ENCODE peak calls at places on chromosomes 13 and 19, in eight cellular contexts. U, J, Z, D, F, A, G and K are unnamed samples.

GRCh38 chr19:3604227-3604986 is 2.3 kb downstream of the TBXA2R start:
- DNase-seq in F (no peak), J (no peak), U (no peak), Z (no peak), A (no peak), D (no peak), G (no peak), K (no peak)

GRCh38 chr19:11286312-11286974 is 9.5 kb upstream of the TSPAN16 start:
- DNase-seq in F (no peak), D (no peak), Z (peak), J (no peak), G (peak), U (no peak), A (no peak), K (no peak)

GRCh38 chr13:51688937-51689336 is 104.7 kb downstream of the WDFY2 start:
- DNase-seq in J (no peak), D (no peak), U (no peak), F (no peak), Z (no peak), G (no peak), A (no peak), K (no peak)

GRCh38 chr19:5071579-5071978 is 102.7 kb downstream of the KDM4B start:
- DNase-seq in F (no peak), J (no peak), A (no peak), G (no peak), U (no peak), D (no peak), Z (no peak), K (no peak)

GRCh38 chr13:90154311-90154960 is 1193.1 kb upstream of the MIR17HG start:
- DNase-seq in A (peak), D (no peak), G (peak), F (no peak), Z (no peak), J (no peak), U (no peak), K (no peak)

GRCh38 chr19:48608798-48609263 is 2.3 kb downstream of the SPACA4 start:
- DNase-seq in J (no peak), U (no peak), Z (no peak), G (peak), A (peak), D (no peak), F (peak), K (peak)

GRCh38 chr19:38162094-38162493 is 61.9 kb downstream of the DPF1 start:
- DNase-seq in U (no peak), J (no peak), Z (no peak), D (no peak), F (no peak), A (peak), G (peak), K (no peak)

GRCh38 chr19:49752701-49753100 is 10.4 kb downstream of the TSKS start:
- DNase-seq in D (no peak), Z (no peak), J (no peak), U (no peak), F (no peak), A (no peak), G (no peak), K (no peak)

GRCh38 chr19:51448011-51448744 is 10.1 kb downstream of the SIGLEC8 start:
- DNase-seq in G (no peak), Z (no peak), A (no peak), U (no peak), J (no peak), F (no peak), D (no peak), K (no peak)

GRCh38 chr19:11577451-11578341 is at the start of gene ACP5:
- DNase-seq in A (no peak), J (no peak), Z (no peak), G (peak), U (no peak), D (no peak), F (peak), K (no peak)

GRCh38 chr19:36528921-36529518 is 949 bp upstream of the ZNF260 start:
- DNase-seq in F (peak), U (no peak), A (peak), Z (no peak), J (no peak), D (no peak), G (no peak), K (peak)

GRCh38 chr19:40458597-40458974 is 7.0 kb downstream of the BLVRB start:
- DNase-seq in U (no peak), G (no peak), F (no peak), J (no peak), Z (no peak), D (no peak), A (no peak), K (no peak)

GRCh38 chr13:101209206-101209893 is 207.0 kb downstream of the NALCN start:
- DNase-seq in A (peak), Z (no peak), F (no peak), J (no peak), G (peak), D (no peak), U (no peak), K (no peak)

GRCh38 chr19:51093510-51094345 is 11.0 kb upstream of the KLK14 start:
- DNase-seq in U (no peak), G (peak), A (no peak), J (no peak), F (no peak), Z (no peak), D (no peak), K (no peak)

GRCh38 chr19:15529774-15530372 is 21.5 kb downstream of the CYP4F22 start:
- DNase-seq in A (no peak), G (peak), J (no peak), F (no peak), U (no peak), Z (no peak), D (peak), K (no peak)

GRCh38 chr19:14901675-14902260 is 15.8 kb upstream of the OR7A17 start:
- DNase-seq in Z (no peak), G (peak), F (no peak), U (no peak), D (no peak), J (no peak), A (no peak), K (no peak)

GRCh38 chr13:47119568-47120080 is 222.8 kb upstream of the HTR2A start:
- DNase-seq in F (no peak), D (no peak), A (no peak), Z (peak), U (no peak), G (no peak), J (no peak), K (no peak)

GRCh38 chr13:29847501-29847983 is 2.9 kb downstream of the UBL3 start:
- DNase-seq in F (peak), J (no peak), Z (peak), U (no peak), G (peak), D (no peak), A (no peak), K (peak)

GRCh38 chr13:24045456-24045996 is 115.0 kb upstream of the SPATA13 start:
- DNase-seq in Z (no peak), G (no peak), U (no peak), D (no peak), F (no peak), J (no peak), A (no peak), K (no peak)

GRCh38 chr13:113123226-113124150 is 889 bp downstream of the F10 start:
- DNase-seq in Z (no peak), J (no peak), D (no peak), F (no peak), A (no peak), G (no peak), U (no peak), K (no peak)

GRCh38 chr13:100951031-100951430 is 276.4 kb upstream of the TMTC4 start:
- DNase-seq in U (no peak), A (no peak), Z (no peak), G (no peak), J (no peak), D (no peak), F (no peak), K (no peak)

GRCh38 chr13:99919132-99919531 is 52.4 kb downstream of the ZIC5 start:
- DNase-seq in D (no peak), Z (no peak), G (no peak), J (no peak), F (no peak), U (no peak), A (no peak), K (no peak)
- TF ChIP-seq CTCF in D (no peak), Z (no peak), G (no peak), J (no peak), F (no peak), U (no peak), A (no peak), K (no peak)

GRCh38 chr13:66397133-66397532 is 833.0 kb downstream of the PCDH9 start:
- DNase-seq in F (no peak), Z (no peak), A (no peak), J (no peak), D (no peak), G (no peak), U (no peak), K (no peak)

DNA sequence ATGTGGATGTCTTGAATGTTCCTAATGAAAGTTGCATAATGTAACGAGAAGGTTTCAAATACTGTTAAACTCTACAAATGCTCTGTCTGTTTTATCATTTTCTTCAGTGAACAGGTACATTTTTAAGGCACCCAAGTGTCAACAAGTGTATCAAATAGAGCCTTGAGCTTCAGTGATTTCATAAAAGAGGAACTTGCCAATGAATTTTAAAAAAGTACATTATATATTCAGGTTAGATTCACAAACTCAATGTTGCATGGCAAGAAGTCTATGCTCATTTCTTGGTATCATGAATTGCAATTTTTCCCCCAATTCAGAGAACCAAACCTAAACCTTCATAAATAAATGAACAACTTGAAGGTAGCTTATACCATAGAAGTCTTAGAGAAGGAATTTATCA is 838.8 kb downstream of the PCDH9 start:
- DNase-seq in U (no peak), F (no peak), J (no peak), G (no peak), D (no peak), A (no peak), Z (no peak), K (no peak)
- TF ChIP-seq CTCF in U (no peak), F (no peak), J (no peak), G (no peak), D (no peak), A (no peak), Z (no peak), K (no peak)

DNA sequence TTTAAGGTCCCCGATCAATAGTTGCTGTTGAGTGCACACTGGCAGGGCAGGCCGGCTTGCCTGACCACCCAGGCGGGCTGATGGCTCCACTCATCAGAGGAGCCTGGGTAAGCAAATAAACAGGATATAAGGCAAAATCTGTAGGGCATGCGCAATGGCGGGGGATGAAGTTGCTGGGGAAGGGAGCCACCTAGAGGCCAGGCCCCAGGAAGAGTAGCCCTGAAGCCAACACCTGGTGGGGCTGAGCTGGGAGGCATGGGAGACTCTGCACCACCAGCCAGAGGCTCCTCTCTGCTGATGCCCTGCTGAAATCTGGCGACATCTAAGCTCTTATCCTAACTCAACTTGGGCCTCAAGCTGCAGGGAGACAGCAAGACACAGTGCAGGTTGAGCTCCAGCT is 324.3 kb downstream of the ZNF536 start:
- DNase-seq in A (no peak), F (peak), U (no peak), G (no peak), Z (peak), J (no peak), D (no peak), K (no peak)
- TF ChIP-seq CTCF in A (no peak), F (no peak), U (peak), G (peak), Z (peak), J (peak), D (no peak), K (peak)

GRCh38 chr19:45403781-45404556 is 900 bp downstream of the PPP1R13L start:
- DNase-seq in D (peak), J (no peak), A (peak), G (peak), Z (no peak), F (peak), U (no peak), K (peak)

GRCh38 chr19:45404557-45405434 is at the start of gene PPP1R13L:
- DNase-seq in U (peak), F (peak), J (no peak), Z (peak), D (peak), G (peak), A (peak), K (peak)

GRCh38 chr19:45401815-45402468 is 2.9 kb downstream of the PPP1R13L start:
- DNase-seq in U (no peak), G (no peak), Z (no peak), F (no peak), D (no peak), A (no peak), J (no peak), K (no peak)

GRCh38 chr19:45403272-45403671 is 1.6 kb downstream of the PPP1R13L start:
- DNase-seq in J (no peak), A (no peak), G (no peak), F (no peak), U (no peak), D (no peak), Z (no peak), K (no peak)

GRCh38 chr19:45402469-45403070 is 2.3 kb downstream of the PPP1R13L start:
- DNase-seq in U (peak), A (peak), F (peak), J (no peak), G (peak), Z (no peak), D (peak), K (peak)
- TF ChIP-seq CTCF in U (peak), A (peak), F (peak), J (peak), G (peak), Z (peak), D (no peak), K (peak)

GRCh38 chr19:44903602-44904425 is 1.8 kb upstream of the APOE start:
- DNase-seq in Z (peak), F (peak), J (peak), D (peak), G (peak), A (peak), U (no peak), K (peak)

GRCh38 chr19:44903216-44903601 is 2.4 kb upstream of the APOE start:
- DNase-seq in Z (no peak), U (no peak), D (no peak), G (no peak), J (no peak), F (no peak), A (no peak), K (no peak)

GRCh38 chr19:44905437-44906160 is at the start of gene APOE:
- DNase-seq in G (no peak), A (no peak), U (no peak), Z (no peak), D (no peak), J (no peak), F (no peak), K (no peak)

GRCh38 chr19:44907613-44908012 is 2.0 kb downstream of the APOE start:
- DNase-seq in U (no peak), D (no peak), F (no peak), Z (no peak), G (no peak), A (no peak), J (no peak), K (no peak)

GRCh38 chr19:44904426-44904994 is 1.1 kb upstream of the APOE start:
- DNase-seq in J (no peak), G (no peak), D (no peak), Z (no peak), U (no peak), A (no peak), F (no peak), K (no peak)
- TF ChIP-seq CTCF in J (no peak), G (peak), D (no peak), Z (no peak), U (no peak), A (peak), F (no peak), K (no peak)

GRCh38 chr13:52743569-52743968 is 3.9 kb upstream of the CNMD start:
- DNase-seq in Z (no peak), G (no peak), F (no peak), J (no peak), D (no peak), U (no peak), A (no peak), K (no peak)

GRCh38 chr13:52739468-52740071 is at the start of gene CNMD:
- DNase-seq in F (no peak), A (no peak), J (peak), Z (no peak), U (no peak), G (no peak), D (no peak), K (no peak)

GRCh38 chr13:52744842-52745241 is 5.2 kb upstream of the CNMD start:
- DNase-seq in D (no peak), Z (no peak), G (no peak), U (no peak), F (no peak), A (no peak), J (no peak), K (no peak)

GRCh38 chr13:52746141-52746540 is 6.5 kb upstream of the CNMD start:
- DNase-seq in U (no peak), J (no peak), D (no peak), Z (no peak), G (no peak), A (no peak), F (no peak), K (no peak)

DNA sequence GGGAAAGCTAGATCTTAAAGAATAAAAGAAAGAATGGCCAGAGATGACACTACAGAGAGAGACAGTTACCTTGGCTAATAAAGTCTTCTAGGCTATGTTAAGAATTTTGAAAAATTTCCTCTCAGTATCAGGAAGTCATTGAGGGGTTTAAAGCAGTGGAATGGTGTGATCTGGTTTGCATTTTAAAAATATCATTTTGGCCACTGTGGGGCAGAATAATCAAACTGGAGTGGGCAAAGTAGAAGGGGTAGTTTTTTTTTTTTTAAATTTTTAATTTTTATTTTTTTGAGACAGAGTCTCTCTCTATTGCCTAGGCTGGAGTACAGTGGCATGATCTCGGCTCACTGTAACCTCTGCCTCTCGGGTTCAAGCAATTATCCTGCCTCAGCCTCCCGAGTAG is 4.4 kb upstream of the CNMD start:
- DNase-seq in J (no peak), A (no peak), D (no peak), G (no peak), Z (no peak), U (no peak), F (no peak), K (no peak)
- TF ChIP-seq CTCF in J (no peak), A (no peak), D (no peak), G (no peak), Z (no peak), U (peak), F (no peak), K (no peak)